ENCODE peak calls at places on chromosomes 6 and 20, in four cellular contexts. A, K, Z and T are unnamed samples.

GRCh38 chr6:149060985-149061760 is 256.3 kb upstream of the TAB2 start:
- DNase-seq in Z (no peak), A (peak), K (no peak), T (no peak)

GRCh38 chr6:37024665-37025337 is 19.3 kb downstream of the FGD2 start:
- DNase-seq in A (no peak), Z (no peak), K (no peak), T (no peak)

GRCh38 chr20:51651921-51652549 is 109.5 kb upstream of the NFATC2 start:
- DNase-seq in K (no peak), Z (no peak), A (no peak), T (no peak)

GRCh38 chr20:46746972-46747371 is 37.5 kb downstream of the SLC2A10 start:
- DNase-seq in Z (no peak), K (no peak), A (no peak), T (no peak)

GRCh38 chr6:35739645-35740517 is 3.0 kb downstream of the ARMC12 start:
- DNase-seq in A (no peak), K (no peak), Z (no peak), T (no peak)

GRCh38 chr6:95545691-95546090 is 31.6 kb upstream of the MANEA start:
- DNase-seq in Z (no peak), K (no peak), A (no peak), T (no peak)

GRCh38 chr6:30067460-30068139 is 602 bp downstream of the PPP1R11 start:
- DNase-seq in Z (no peak), A (peak), K (no peak), T (peak)

GRCh38 chr6:170102582-170103481 is 188.0 kb downstream of the DLL1 start:
- DNase-seq in K (no peak), A (no peak), Z (no peak), T (no peak)

GRCh38 chr20:54219751-54220426 is 12.0 kb downstream of the PFDN4 start:
- DNase-seq in Z (no peak), A (peak), K (no peak), T (no peak)

GRCh38 chr6:142907544-142907943 is 37.4 kb downstream of the HIVEP2 start:
- DNase-seq in K (no peak), Z (no peak), A (no peak), T (no peak)
- TF ChIP-seq USF1 in K (no peak), Z (no peak), A (no peak), T (no peak)

DNA sequence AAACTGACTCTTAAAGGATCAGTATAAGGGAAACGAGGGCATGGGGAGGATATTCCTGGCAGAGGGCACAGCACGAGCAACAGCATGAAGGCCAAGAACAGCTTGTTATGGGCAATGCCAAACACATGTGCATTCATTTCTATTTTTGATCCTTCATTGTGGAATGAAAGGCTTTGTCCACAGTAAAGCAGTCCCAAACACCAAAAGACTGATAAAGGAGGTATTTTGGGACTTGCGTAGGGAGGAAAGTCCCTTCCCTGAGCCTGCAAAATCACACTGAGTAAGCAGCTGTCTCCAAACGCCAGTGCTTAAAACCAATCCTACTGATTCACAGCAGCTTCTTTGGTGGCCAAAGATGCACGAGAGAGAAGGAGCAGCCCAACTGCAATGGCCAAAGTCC is 138.2 kb downstream of the UNC5CL start:
- DNase-seq in Z (no peak), A (no peak), K (no peak), T (no peak)
- TF ChIP-seq USF1 in Z (no peak), A (no peak), K (no peak), T (no peak)

GRCh38 chr20:23995905-23996666 is 7.5 kb upstream of the GGTLC1 start:
- DNase-seq in K (no peak), Z (peak), A (peak), T (no peak)
- TF ChIP-seq USF1 in K (no peak), Z (no peak), A (no peak), T (no peak)

GRCh38 chr6:33985333-33985751 is 160.5 kb downstream of the GRM4 start:
- DNase-seq in A (no peak), Z (no peak), K (no peak), T (no peak)
- TF ChIP-seq USF1 in A (no peak), Z (no peak), K (no peak), T (no peak)

DNA sequence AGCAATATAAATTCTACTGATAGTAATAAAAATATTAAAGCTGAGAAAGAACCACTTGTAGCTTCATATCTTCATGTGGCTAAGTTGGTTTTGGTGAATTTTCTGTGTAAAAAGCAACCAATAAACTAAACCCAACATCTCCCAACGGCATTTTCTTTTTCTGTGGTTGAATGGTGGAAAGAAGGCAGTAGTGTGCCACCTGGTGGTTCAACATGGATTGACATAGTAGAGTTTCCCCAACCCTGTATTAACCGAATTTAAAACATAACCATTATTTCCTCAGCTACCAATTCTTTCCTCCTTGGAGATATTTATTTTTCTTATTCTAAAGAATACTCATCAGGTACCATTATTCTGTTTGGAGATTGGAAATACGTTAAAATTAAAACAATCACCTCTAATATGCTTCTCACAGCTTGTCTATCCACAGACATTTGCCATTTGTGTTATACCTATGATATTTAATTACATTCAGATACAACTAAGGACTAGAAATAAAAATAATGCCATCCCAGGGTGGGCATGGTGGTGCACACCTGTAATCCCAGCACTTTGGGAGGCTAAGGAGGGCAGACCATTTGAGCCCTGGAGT is 117.1 kb upstream of the EEF1E1 start:
- DNase-seq in A (peak), K (no peak), Z (peak), T (peak)
- TF ChIP-seq USF1 in A (no peak), K (no peak), Z (no peak), T (no peak)

DNA sequence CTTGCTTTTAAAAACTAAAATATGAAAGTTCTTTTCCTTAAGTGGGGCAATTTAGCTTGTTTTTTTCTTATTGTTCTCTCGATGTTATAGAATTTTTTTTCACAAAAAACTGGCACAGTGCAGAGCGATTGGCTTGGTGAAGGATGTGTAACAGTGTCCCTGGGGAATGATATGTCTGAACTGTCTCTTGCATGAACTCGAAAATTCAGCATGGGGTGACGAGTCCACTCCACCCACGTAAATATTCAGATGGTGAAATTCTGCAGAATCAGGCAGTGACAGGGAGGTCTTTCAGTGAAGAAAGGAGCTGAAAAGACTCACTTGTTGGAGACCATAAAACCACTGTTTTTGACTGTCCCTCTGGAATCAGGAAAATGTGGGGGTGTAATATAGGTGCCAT is 505.3 kb downstream of the MMUT start:
- DNase-seq in Z (no peak), A (no peak), K (no peak), T (no peak)
- TF ChIP-seq USF1 in Z (no peak), A (no peak), K (no peak), T (no peak)